ENCODE peak calls at places on chromosomes 13 and 19, in seven cellular contexts. E, K, G, J, O, U and Y are unnamed samples.

GRCh38 chr19:15195381-15195964 is 5.3 kb downstream of the NOTCH3 start:
- DNase-seq in E (peak; percentile 65), J (peak; percentile 81), K (peak; percentile 64), G (no peak), U (peak; percentile 82), O (peak; percentile 74), Y (peak; percentile 71)

GRCh38 chr19:35596366-35596999 is 10.5 kb downstream of the PMIS2 start:
- DNase-seq in G (no peak), K (no peak), U (no peak), J (no peak), E (no peak), O (no peak), Y (no peak)

GRCh38 chr13:56869671-56870070 is 271.0 kb upstream of the PRR20A start:
- DNase-seq in J (no peak), U (no peak), O (no peak), G (no peak), K (no peak), E (no peak), Y (no peak)

GRCh38 chr13:38687246-38688229 is 661 bp downstream of the FREM2 start:
- DNase-seq in O (peak; percentile 67), U (no peak), K (peak; percentile 19), E (no peak), J (peak; percentile 62), G (no peak), Y (peak; percentile 44)

GRCh38 chr19:46924874-46925547 is 64.2 kb downstream of the ARHGAP35 start:
- DNase-seq in U (peak; percentile 94), K (no peak), E (no peak), J (no peak), G (no peak), O (no peak), Y (no peak)

GRCh38 chr19:15673176-15673654 is 328 bp downstream of the CYP4F12 start:
- DNase-seq in G (peak; percentile 73), K (no peak), E (no peak), U (no peak), O (no peak), J (no peak), Y (no peak)

GRCh38 chr19:32223595-32224370 is 121.6 kb upstream of the ZNF507 start:
- DNase-seq in E (no peak), O (no peak), K (no peak), G (no peak), J (no peak), U (no peak), Y (no peak)

GRCh38 chr19:6210091-6210490 is 69.7 kb downstream of the MLLT1 start:
- DNase-seq in K (no peak), J (no peak), O (no peak), U (no peak), G (no peak), E (no peak), Y (no peak)

GRCh38 chr19:8334458-8335342 is 8.4 kb downstream of the KANK3 start:
- DNase-seq in K (peak; percentile 83), E (peak; percentile 68), J (peak; percentile 72), U (peak; percentile 87), G (peak; percentile 74), O (peak; percentile 86), Y (peak; percentile 53)

GRCh38 chr19:32296694-32297093 is 48.7 kb upstream of the ZNF507 start:
- DNase-seq in K (no peak), J (no peak), U (no peak), E (no peak), O (no peak), G (no peak), Y (no peak)

GRCh38 chr19:29294343-29294811 is 81.4 kb upstream of the UQCRFS1 start:
- DNase-seq in J (no peak), K (no peak), E (no peak), U (no peak), G (no peak), O (no peak), Y (no peak)

GRCh38 chr13:31797154-31797775 is 57.9 kb downstream of the RXFP2 start:
- DNase-seq in J (peak; percentile 26), K (no peak), U (peak; percentile 52), O (no peak), G (no peak), E (peak; percentile 71), Y (no peak)

GRCh38 chr13:73939071-73939380 is 195.2 kb downstream of the KLF12 start:
- DNase-seq in G (no peak), O (no peak), E (no peak), J (no peak), K (no peak), U (no peak), Y (no peak)

GRCh38 chr13:32135655-32136054 is 104.1 kb downstream of the FRY start:
- DNase-seq in O (no peak), U (peak; percentile 25), G (no peak), E (no peak), K (no peak), J (no peak), Y (no peak)

GRCh38 chr13:111908981-111909380 is 158.0 kb upstream of the SOX1 start:
- DNase-seq in K (no peak), O (no peak), G (no peak), E (no peak), J (no peak), U (no peak), Y (no peak)

GRCh38 chr13:30618186-30618937 is 642 bp downstream of the USPL1 start:
- DNase-seq in O (peak; percentile 20), E (peak; percentile 17), G (peak; percentile 60), K (peak; percentile 7), U (peak; percentile 10), J (peak; percentile 14), Y (no peak)

GRCh38 chr19:44752123-44752815 is 3.8 kb downstream of the BCL3 start:
- DNase-seq in E (no peak), G (peak; percentile 11), K (no peak), O (no peak), U (no peak), J (no peak), Y (no peak)

GRCh38 chr13:30157616-30157993 is 149.7 kb downstream of the KATNAL1 start:
- DNase-seq in O (no peak), U (no peak), E (no peak), G (no peak), J (no peak), K (no peak), Y (no peak)

GRCh38 chr13:105798541-105798940 is 736.9 kb downstream of the EFNB2 start:
- DNase-seq in O (no peak), U (no peak), J (no peak), K (no peak), G (no peak), E (no peak), Y (no peak)

GRCh38 chr19:50361290-50362029 is 4.0 kb downstream of the NAPSA start:
- DNase-seq in O (no peak), U (no peak), J (no peak), K (no peak), G (no peak), E (no peak), Y (no peak)

GRCh38 chr13:79226938-79227337 is 179.1 kb downstream of the RBM26 start:
- DNase-seq in G (no peak), U (no peak), O (peak; percentile 19), E (no peak), K (no peak), J (peak; percentile 30), Y (no peak)

GRCh38 chr13:27839809-27840467 is 47.7 kb downstream of the GSX1 start:
- DNase-seq in G (no peak), O (no peak), J (no peak), K (no peak), E (no peak), U (peak; percentile 81), Y (no peak)
- TF ChIP-seq CTCF in G (no peak), O (no peak), J (no peak), K (no peak), E (no peak), U (peak; percentile 54), Y (no peak)

GRCh38 chr13:90883592-90883991 is 463.9 kb upstream of the MIR17HG start:
- DNase-seq in O (no peak), G (no peak), K (no peak), E (no peak), J (no peak), U (peak; percentile 28), Y (no peak)
- TF ChIP-seq CTCF in O (no peak), G (no peak), K (peak; percentile 25), E (no peak), J (no peak), U (peak; percentile 44), Y (no peak)

GRCh38 chr19:58361900-58362271 is 665 bp downstream of the ZNF497 start:
- DNase-seq in K (peak; percentile 79), U (peak; percentile 36), O (peak; percentile 63), G (peak; percentile 76), J (no peak), E (peak; percentile 67), Y (peak; percentile 53)
- TF ChIP-seq CTCF in K (no peak), U (no peak), O (no peak), G (no peak), J (peak; percentile 18), E (peak; percentile 14), Y (no peak)

GRCh38 chr13:61684976-61685682 is 269.5 kb upstream of the PCDH20 start:
- DNase-seq in O (no peak), K (no peak), G (no peak), E (no peak), U (no peak), J (no peak), Y (no peak)

GRCh38 chr13:61685683-61686013 is 270.0 kb upstream of the PCDH20 start:
- DNase-seq in G (no peak), U (no peak), K (peak; percentile 20), O (no peak), E (no peak), J (peak; percentile 61), Y (no peak)
- TF ChIP-seq CTCF in G (no peak), U (peak; percentile 18), K (peak; percentile 56), O (no peak), E (no peak), J (no peak), Y (peak; percentile 71)

GRCh38 chr13:103388839-103389238 is 322.6 kb upstream of the SLC10A2 start:
- DNase-seq in K (no peak), G (no peak), J (no peak), E (no peak), U (peak; percentile 2), O (no peak), Y (no peak)
- TF ChIP-seq CTCF in K (peak; percentile 21), G (no peak), J (no peak), E (no peak), U (peak; percentile 14), O (no peak), Y (peak; percentile 28)

GRCh38 chr19:4201798-4202197 is 19.3 kb downstream of the ANKRD24 start:
- DNase-seq in E (no peak), G (no peak), J (no peak), U (no peak), K (no peak), O (no peak), Y (no peak)

GRCh38 chr19:4200940-4201542 is 18.6 kb downstream of the ANKRD24 start:
- DNase-seq in E (no peak), O (no peak), K (no peak), U (no peak), G (no peak), J (no peak), Y (no peak)

GRCh38 chr19:4208385-4209094 is 20.8 kb upstream of the EBI3 start:
- DNase-seq in U (peak; percentile 50), G (no peak), O (no peak), K (peak; percentile 57), E (peak; percentile 28), J (no peak), Y (no peak)

GRCh38 chr19:4210166-4210731 is 19.1 kb upstream of the EBI3 start:
- DNase-seq in U (no peak), E (no peak), G (no peak), J (no peak), K (no peak), O (no peak), Y (no peak)

GRCh38 chr19:4206818-4207484 is 22.4 kb upstream of the EBI3 start:
- DNase-seq in G (no peak), K (peak; percentile 63), E (peak; percentile 54), J (no peak), U (no peak), O (no peak), Y (no peak)
- TF ChIP-seq CTCF in G (no peak), K (peak; percentile 58), E (peak; percentile 51), J (peak; percentile 26), U (peak; percentile 22), O (no peak), Y (no peak)